ENCODE peak calls at places on chromosomes 7 and 10, in eight cellular contexts. B is PC-9; J is ecto neural progenitor cell; Y is GM04503; Q is stimulated activated CD4-positive, alpha-beta T cell treated with anti-CD3 and anti-CD28 coated beads, Interleukin-12 subunit alpha, Interleukin-12 subunit beta, amount 100 ng/mL, for 4 hours; W is posterior vena cava; K is sciatic nerve; R is stimulated activated CD8-positive, alpha-beta memory T cell treated with anti-CD3 and anti-CD28 coated beads, Interleukin-4, amount 100 ng/mL, for 24 hours. P is an unnamed sample.

GRCh38 chr10:106609867-106610266 is 554.6 kb downstream of the SORCS1 start:
- DNase-seq in B (no peak), J (no peak), Y (no peak), Q (no peak), W (no peak), K (no peak), R (no peak), P (no peak)

GRCh38 chr10:71961831-71962230 is 2.4 kb upstream of the CHST3 start:
- DNase-seq in B (no peak), J (no peak), Y (no peak), Q (no peak), W (no peak), K (no peak), R (no peak), P (no peak)

GRCh38 chr10:114083040-114083439 is 39.4 kb downstream of the ADRB1 start:
- DNase-seq in B (no peak), J (no peak), Y (no peak), Q (no peak), W (no peak), K (no peak), R (no peak), P (no peak)

GRCh38 chr7:1637155-1637554 is 32.9 kb upstream of the ELFN1 start:
- DNase-seq in B (no peak), J (no peak), Y (no peak), Q (no peak), W (no peak), K (no peak), R (no peak), P (no peak)

GRCh38 chr7:155214328-155214986 is 83.2 kb upstream of the INSIG1 start:
- DNase-seq in B (peak), J (no peak), Y (no peak), Q (no peak), W (peak), K (no peak), R (no peak), P (no peak)

GRCh38 chr7:37943905-37944736 is 23.7 kb downstream of the EPDR1 start:
- DNase-seq in B (no peak), J (no peak), Y (no peak), Q (no peak), W (no peak), K (peak), R (no peak), P (no peak)

GRCh38 chr7:21013765-21014502 is 227.2 kb upstream of the SP8 start:
- DNase-seq in B (no peak), J (no peak), Y (no peak), Q (no peak), W (no peak), K (no peak), R (no peak), P (no peak)

GRCh38 chr7:33250421-33250827 is 121.1 kb downstream of the BBS9 start:
- DNase-seq in B (no peak), J (no peak), Y (peak), Q (no peak), W (no peak), K (no peak), R (no peak), P (no peak)

GRCh38 chr10:122504551-122504950 is 43.2 kb downstream of the HTRA1 start:
- DNase-seq in B (no peak), J (no peak), Y (peak), Q (no peak), W (peak), K (peak), R (no peak), P (no peak)

GRCh38 chr10:100364147-100364546 is 17.1 kb downstream of the SCD start:
- DNase-seq in B (no peak), J (no peak), Y (no peak), Q (no peak), W (no peak), K (no peak), R (no peak), P (no peak)

GRCh38 chr7:151871904-151872303 is 5.0 kb downstream of the PRKAG2 start:
- DNase-seq in B (no peak), J (no peak), Y (no peak), Q (no peak), W (no peak), K (no peak), R (no peak), P (no peak)

GRCh38 chr7:2233876-2234275 is 1.1 kb upstream of the MAD1L1 start:
- DNase-seq in B (no peak), J (no peak), Y (no peak), Q (no peak), W (no peak), K (no peak), R (no peak), P (no peak)

GRCh38 chr7:44914992-44915607 is 29.8 kb upstream of the PURB start:
- DNase-seq in B (no peak), J (no peak), Y (no peak), Q (peak), W (peak), K (no peak), R (peak), P (peak)

GRCh38 chr10:126518186-126519080 is 130.2 kb upstream of the ADAM12 start:
- DNase-seq in B (no peak), J (no peak), Y (no peak), Q (no peak), W (no peak), K (no peak), R (no peak), P (no peak)

GRCh38 chr10:131830446-131831130 is 70.2 kb upstream of the PPP2R2D start:
- DNase-seq in B (no peak), J (no peak), Y (no peak), Q (no peak), W (peak), K (peak), R (no peak), P (no peak)

GRCh38 chr10:108868881-108869280 is 1054.4 kb downstream of the XPNPEP1 start:
- DNase-seq in B (no peak), J (no peak), Y (no peak), Q (no peak), W (no peak), K (no peak), R (no peak), P (no peak)

GRCh38 chr10:119502214-119502613 is 40.3 kb downstream of the RGS10 start:
- DNase-seq in B (no peak), J (no peak), Y (no peak), Q (peak), W (no peak), K (no peak), R (peak), P (peak)